ENCODE peak calls at places on chromosomes 5 and 9, in four cellular contexts. S is epithelial cell of esophagus, O is mesendoderm, C is upper lobe of right lung. Z is an unnamed sample.

GRCh38 chr9:120916573-120916972 is 10.0 kb downstream of the TRAF1 start:
- DNase-seq in S (peak), O (no peak), C (no peak), Z (no peak)

GRCh38 chr9:104740596-104740995 is 6.9 kb upstream of the NIPSNAP3A start:
- DNase-seq in S (peak), O (no peak), C (no peak), Z (no peak)

GRCh38 chr5:11289733-11290132 is 528.7 kb upstream of the DAP start:
- DNase-seq in S (no peak), O (peak), C (no peak), Z (no peak)

GRCh38 chr5:40507095-40507494 is 172.6 kb upstream of the PTGER4 start:
- DNase-seq in S (no peak), O (no peak), C (no peak), Z (no peak)

GRCh38 chr5:88785396-88786216 is 97.4 kb downstream of the MEF2C start:
- DNase-seq in S (peak), O (peak), C (no peak), Z (no peak)

GRCh38 chr9:129607026-129607397 is 13.9 kb downstream of the C9orf50 start:
- DNase-seq in S (no peak), O (no peak), C (no peak), Z (peak)

GRCh38 chr5:122458278-122458872 is 146.3 kb downstream of the SNCAIP start:
- DNase-seq in S (peak), O (peak), C (no peak), Z (no peak)

GRCh38 chr9:134374301-134375010 is 48.2 kb downstream of the RXRA start:
- DNase-seq in S (no peak), O (no peak), C (peak), Z (peak)

GRCh38 chr5:128358826-128359225 is 179.2 kb downstream of the FBN2 start:
- DNase-seq in S (no peak), O (no peak), C (no peak), Z (no peak)

GRCh38 chr5:98963019-98963418 is 34.2 kb upstream of the CHD1 start:
- DNase-seq in S (no peak), O (peak), C (no peak), Z (no peak)

GRCh38 chr5:81763294-81763928 is 12.5 kb upstream of the SSBP2 start:
- DNase-seq in S (no peak), O (no peak), C (no peak), Z (no peak)

GRCh38 chr5:51377151-51378060 is 5.8 kb upstream of the ISL1 start:
- DNase-seq in S (no peak), O (peak), C (no peak), Z (no peak)

GRCh38 chr9:98888794-98889495 is 54.8 kb upstream of the COL15A1 start:
- DNase-seq in S (no peak), O (no peak), C (no peak), Z (no peak)

GRCh38 chr9:120524038-120524437 is 55.9 kb downstream of the CDK5RAP2 start:
- DNase-seq in S (no peak), O (no peak), C (no peak), Z (no peak)

GRCh38 chr9:89929315-89929714 is 324.5 kb downstream of the GADD45G start:
- DNase-seq in S (no peak), O (no peak), C (no peak), Z (no peak)

GRCh38 chr5:168244838-168245555 is 46.4 kb upstream of the WWC1 start:
- DNase-seq in S (no peak), O (no peak), C (no peak), Z (no peak)

GRCh38 chr5:88727705-88728313 is 155.2 kb downstream of the MEF2C start:
- DNase-seq in S (peak), O (peak), C (no peak), Z (no peak)

GRCh38 chr9:16258191-16258590 is 612.3 kb downstream of the BNC2 start:
- DNase-seq in S (no peak), O (no peak), C (no peak), Z (no peak)

GRCh38 chr5:5979761-5980570 is 398.4 kb downstream of the MED10 start:
- DNase-seq in S (no peak), O (no peak), C (no peak), Z (no peak)

GRCh38 chr5:43425965-43426364 is 13.8 kb upstream of the CCL28 start:
- DNase-seq in S (peak), O (no peak), C (no peak), Z (no peak)

GRCh38 chr9:18235181-18235908 is 238.6 kb upstream of the ADAMTSL1 start:
- DNase-seq in S (peak), O (no peak), C (no peak), Z (no peak)

DNA sequence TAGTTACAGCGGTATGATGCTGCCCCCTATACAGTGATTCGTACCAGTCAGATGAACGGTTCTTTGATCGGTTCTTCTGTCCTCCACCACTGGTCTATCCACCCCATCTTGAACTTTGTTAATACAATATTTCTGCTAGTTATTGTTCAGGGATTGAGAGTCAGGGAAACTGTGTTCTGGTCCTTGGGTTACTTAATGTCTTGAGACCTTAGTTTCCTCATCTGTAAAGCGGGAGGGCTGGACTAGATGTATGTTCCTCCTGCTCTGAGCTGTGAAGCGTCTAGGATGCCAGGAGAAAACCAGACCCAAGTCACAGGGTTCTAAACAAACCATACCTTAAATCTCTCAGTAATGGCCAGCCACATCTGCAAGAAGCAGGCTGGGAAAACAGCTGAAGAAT is 1.4 kb upstream of the PIP5K1B start:
- DNase-seq in S (no peak), O (no peak), C (no peak), Z (no peak)
- H3K4me3 ChIP-seq in S (no peak), O (no peak), C (no peak), Z (no peak)

GRCh38 chr5:141512390-141513020 is 23.6 kb downstream of the PCDHGC5 start:
- DNase-seq in S (peak), O (peak), C (peak), Z (peak)
- H3K4me3 ChIP-seq in S (peak), O (peak), C (peak), Z (peak)

DNA sequence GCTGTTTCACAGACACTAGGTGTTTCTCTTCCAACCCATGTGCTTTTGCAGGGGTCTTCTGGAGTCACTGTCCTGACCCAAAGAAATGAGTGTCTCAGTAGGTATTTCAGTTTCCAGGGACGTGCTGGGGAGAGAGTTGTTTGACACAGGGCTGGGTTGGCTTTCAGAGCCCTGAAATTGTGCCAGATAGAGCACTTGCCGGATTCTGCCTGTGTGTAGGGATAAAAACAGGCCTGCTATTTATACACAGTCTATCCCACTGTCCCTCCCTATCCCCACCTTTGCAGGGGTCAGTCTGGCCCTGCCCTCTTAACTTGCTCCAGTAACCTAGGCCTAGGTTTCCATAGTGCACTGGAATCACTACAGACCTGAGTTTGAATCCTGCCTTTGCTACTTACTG is 979 bp upstream of the HBEGF start:
- DNase-seq in S (no peak), O (no peak), C (no peak), Z (no peak)
- H3K4me3 ChIP-seq in S (no peak), O (no peak), C (peak), Z (no peak)

GRCh38 chr9:112168197-112168596 is 6.9 kb downstream of the SUSD1 start:
- DNase-seq in S (peak), O (no peak), C (no peak), Z (no peak)

GRCh38 chr9:112157961-112158360 is 17.1 kb downstream of the SUSD1 start:
- DNase-seq in S (no peak), O (no peak), C (no peak), Z (no peak)

GRCh38 chr9:112166176-112167140 is 8.6 kb downstream of the SUSD1 start:
- DNase-seq in S (peak), O (peak), C (no peak), Z (no peak)

GRCh38 chr9:112158629-112159228 is 16.4 kb downstream of the SUSD1 start:
- DNase-seq in S (no peak), O (no peak), C (no peak), Z (no peak)

GRCh38 chr9:112162644-112163413 is 12.3 kb downstream of the SUSD1 start:
- DNase-seq in S (no peak), O (no peak), C (no peak), Z (no peak)
- H3K4me3 ChIP-seq in S (no peak), O (no peak), C (no peak), Z (no peak)

GRCh38 chr5:95806687-95807086 is 15.8 kb downstream of the GLRX start:
- DNase-seq in S (no peak), O (no peak), C (no peak), Z (no peak)

GRCh38 chr5:95808686-95809413 is 13.7 kb downstream of the GLRX start:
- DNase-seq in S (no peak), O (no peak), C (no peak), Z (peak)

GRCh38 chr5:95809414-95809960 is 13.0 kb downstream of the GLRX start:
- DNase-seq in S (no peak), O (no peak), C (no peak), Z (no peak)

GRCh38 chr5:95810305-95811125 is 12.0 kb downstream of the GLRX start:
- DNase-seq in S (no peak), O (no peak), C (no peak), Z (no peak)

DNA sequence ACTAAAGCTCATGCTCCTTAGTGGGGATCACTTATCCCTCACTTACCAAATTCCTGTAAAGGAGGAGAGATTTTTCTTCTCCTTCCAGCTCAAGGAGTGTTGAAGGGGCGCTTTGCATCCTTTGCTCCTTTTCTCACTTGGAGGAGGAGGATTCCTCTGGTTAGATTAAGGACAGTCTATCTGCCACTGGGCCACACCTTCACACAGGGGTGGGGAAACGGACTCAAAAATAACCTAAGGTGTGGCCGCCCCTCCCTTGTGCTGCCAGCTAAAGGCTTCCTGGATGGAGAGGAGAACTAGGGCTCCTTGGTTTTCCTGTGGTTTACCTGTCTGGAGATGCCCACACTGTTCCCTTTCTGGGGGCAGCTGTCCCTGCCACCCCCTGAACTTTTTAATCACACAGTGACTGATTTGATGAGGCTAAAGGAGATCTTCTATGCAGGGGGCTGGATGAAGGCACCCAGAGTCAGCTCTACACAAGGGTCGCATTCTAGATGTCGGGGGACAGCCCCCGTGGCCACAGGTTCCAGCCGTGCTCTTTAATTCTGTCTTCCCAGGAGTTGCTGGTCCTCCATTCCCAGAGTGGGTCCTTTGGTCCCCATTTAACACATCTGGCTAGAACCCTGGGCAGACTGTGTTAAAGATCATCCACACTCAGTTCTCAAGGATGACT is 14.4 kb downstream of the GLRX start:
- DNase-seq in S (no peak), O (no peak), C (no peak), Z (no peak)
- H3K4me3 ChIP-seq in S (no peak), O (no peak), C (no peak), Z (no peak)